ENCODE peak calls at places on chromosomes 16 and 17, in eight cellular contexts. One of them, this sample, is unnamed.
A peak's percentile ranks its signal among the peaks of the same experiment; 100 is the strongest.

GRCh38 chr16:66717112-66717675 is 20.7 kb upstream of the CMTM4 start:
- DNase-seq in glutamatergic neuron: peak; percentile 77
- DNase-seq in naive B cell: no peak
- DNase-seq in NCI-H1105 treated with DMSO at 0.1 percent for 48 hours: no peak
- DNase-seq in activated effector memory CD4-positive, alpha-beta T cell treated with Interleukin-2 at 50 U/mL for 16 hours: no peak
- DNase-seq in endothelial cell: peak; percentile 58
- DNase-seq in tibial artery: no peak
- DNase-seq in nucleus accumbens: no peak
- DNase-seq in this sample: no peak

GRCh38 chr16:19898924-19899604 is 14.4 kb upstream of the GPRC5B start:
- DNase-seq in endothelial cell: peak; percentile 74
- DNase-seq in naive B cell: peak; percentile 12
- DNase-seq in nucleus accumbens: peak; percentile 12
- DNase-seq in tibial artery: peak; percentile 53
- DNase-seq in NCI-H1105 treated with DMSO at 0.1 percent for 48 hours: peak; percentile 34
- DNase-seq in activated effector memory CD4-positive, alpha-beta T cell treated with Interleukin-2 at 50 U/mL for 16 hours: no peak
- DNase-seq in glutamatergic neuron: peak; percentile 64
- DNase-seq in this sample: no peak

GRCh38 chr16:57899771-57900661 is 70.9 kb downstream of the CNGB1 start:
- DNase-seq in naive B cell: peak; percentile 55
- DNase-seq in glutamatergic neuron: peak; percentile 81
- DNase-seq in nucleus accumbens: peak; percentile 70
- DNase-seq in tibial artery: peak; percentile 72
- DNase-seq in NCI-H1105 treated with DMSO at 0.1 percent for 48 hours: peak; percentile 45
- DNase-seq in endothelial cell: peak; percentile 73
- DNase-seq in activated effector memory CD4-positive, alpha-beta T cell treated with Interleukin-2 at 50 U/mL for 16 hours: peak; percentile 65
- DNase-seq in this sample: no peak

GRCh38 chr17:74431568-74432483 is at the start of gene GPRC5C:
- DNase-seq in glutamatergic neuron: peak; percentile 67
- DNase-seq in NCI-H1105 treated with DMSO at 0.1 percent for 48 hours: peak; percentile 39
- DNase-seq in naive B cell: peak; percentile 18
- DNase-seq in tibial artery: peak; percentile 81
- DNase-seq in endothelial cell: peak; percentile 54
- DNase-seq in activated effector memory CD4-positive, alpha-beta T cell treated with Interleukin-2 at 50 U/mL for 16 hours: peak; percentile 21
- DNase-seq in nucleus accumbens: peak; percentile 23
- DNase-seq in this sample: peak; percentile 82

GRCh38 chr17:59154335-59154720 is 658 bp downstream of the SKA2 start:
- DNase-seq in NCI-H1105 treated with DMSO at 0.1 percent for 48 hours: peak; percentile 54
- DNase-seq in naive B cell: peak; percentile 5
- DNase-seq in nucleus accumbens: peak; percentile 59
- DNase-seq in glutamatergic neuron: peak; percentile 65
- DNase-seq in activated effector memory CD4-positive, alpha-beta T cell treated with Interleukin-2 at 50 U/mL for 16 hours: no peak
- DNase-seq in endothelial cell: peak; percentile 56
- DNase-seq in tibial artery: peak; percentile 40
- DNase-seq in this sample: peak; percentile 70

GRCh38 chr17:80252871-80253270 is 7.8 kb upstream of the RNF213 start:
- DNase-seq in activated effector memory CD4-positive, alpha-beta T cell treated with Interleukin-2 at 50 U/mL for 16 hours: peak; percentile 83
- DNase-seq in endothelial cell: peak; percentile 64
- DNase-seq in tibial artery: peak; percentile 28
- DNase-seq in nucleus accumbens: no peak
- DNase-seq in glutamatergic neuron: peak; percentile 72
- DNase-seq in NCI-H1105 treated with DMSO at 0.1 percent for 48 hours: peak; percentile 4
- DNase-seq in naive B cell: peak; percentile 72
- DNase-seq in this sample: peak; percentile 46

GRCh38 chr17:46976626-46977270 is 2.3 kb downstream of the RPRML start:
- DNase-seq in tibial artery: no peak
- DNase-seq in activated effector memory CD4-positive, alpha-beta T cell treated with Interleukin-2 at 50 U/mL for 16 hours: no peak
- DNase-seq in glutamatergic neuron: peak; percentile 31
- DNase-seq in NCI-H1105 treated with DMSO at 0.1 percent for 48 hours: no peak
- DNase-seq in nucleus accumbens: no peak
- DNase-seq in endothelial cell: no peak
- DNase-seq in naive B cell: no peak
- DNase-seq in this sample: no peak

GRCh38 chr16:87310610-87311009 is 6.6 kb downstream of the C16orf95 start:
- DNase-seq in endothelial cell: no peak
- DNase-seq in NCI-H1105 treated with DMSO at 0.1 percent for 48 hours: no peak
- DNase-seq in naive B cell: no peak
- DNase-seq in tibial artery: no peak
- DNase-seq in activated effector memory CD4-positive, alpha-beta T cell treated with Interleukin-2 at 50 U/mL for 16 hours: no peak
- DNase-seq in nucleus accumbens: no peak
- DNase-seq in glutamatergic neuron: peak; percentile 9
- DNase-seq in this sample: no peak

GRCh38 chr16:17474037-17474436 is 3.3 kb upstream of the XYLT1 start:
- DNase-seq in endothelial cell: no peak
- DNase-seq in tibial artery: no peak
- DNase-seq in activated effector memory CD4-positive, alpha-beta T cell treated with Interleukin-2 at 50 U/mL for 16 hours: no peak
- DNase-seq in NCI-H1105 treated with DMSO at 0.1 percent for 48 hours: no peak
- DNase-seq in naive B cell: no peak
- DNase-seq in glutamatergic neuron: no peak
- DNase-seq in nucleus accumbens: no peak
- DNase-seq in this sample: no peak

GRCh38 chr17:4204676-4205075 is 59.1 kb downstream of the ANKFY1 start:
- DNase-seq in nucleus accumbens: no peak
- DNase-seq in NCI-H1105 treated with DMSO at 0.1 percent for 48 hours: no peak
- DNase-seq in glutamatergic neuron: no peak
- DNase-seq in endothelial cell: no peak
- DNase-seq in tibial artery: peak; percentile 76
- DNase-seq in activated effector memory CD4-positive, alpha-beta T cell treated with Interleukin-2 at 50 U/mL for 16 hours: no peak
- DNase-seq in naive B cell: no peak
- DNase-seq in this sample: no peak

GRCh38 chr16:77581706-77582105 is 140.6 kb upstream of the NUDT7 start:
- DNase-seq in NCI-H1105 treated with DMSO at 0.1 percent for 48 hours: no peak
- DNase-seq in glutamatergic neuron: no peak
- DNase-seq in naive B cell: no peak
- DNase-seq in endothelial cell: no peak
- DNase-seq in activated effector memory CD4-positive, alpha-beta T cell treated with Interleukin-2 at 50 U/mL for 16 hours: no peak
- DNase-seq in tibial artery: no peak
- DNase-seq in nucleus accumbens: no peak
- DNase-seq in this sample: no peak

GRCh38 chr16:79097781-79098180 is 502.8 kb downstream of the MAF start:
- DNase-seq in activated effector memory CD4-positive, alpha-beta T cell treated with Interleukin-2 at 50 U/mL for 16 hours: no peak
- DNase-seq in endothelial cell: no peak
- DNase-seq in naive B cell: no peak
- DNase-seq in tibial artery: no peak
- DNase-seq in NCI-H1105 treated with DMSO at 0.1 percent for 48 hours: no peak
- DNase-seq in glutamatergic neuron: no peak
- DNase-seq in nucleus accumbens: no peak
- DNase-seq in this sample: no peak

GRCh38 chr17:56679148-56679766 is 85.8 kb downstream of the NOG start:
- DNase-seq in endothelial cell: peak; percentile 16
- DNase-seq in nucleus accumbens: no peak
- DNase-seq in naive B cell: no peak
- DNase-seq in tibial artery: no peak
- DNase-seq in NCI-H1105 treated with DMSO at 0.1 percent for 48 hours: peak; percentile 34
- DNase-seq in glutamatergic neuron: peak; percentile 34
- DNase-seq in activated effector memory CD4-positive, alpha-beta T cell treated with Interleukin-2 at 50 U/mL for 16 hours: no peak
- DNase-seq in this sample: no peak

This sample was measured in H1.